ENCODE peak calls at places on chromosomes 12 and 14, in four cellular contexts. O is HepG2, M is H1, Z is GM12878. Y is an unnamed sample.

GRCh38 chr12:109888179-109889020 is 8.1 kb upstream of the GLTP start:
- DNase-seq in O (no peak), M (no peak), Z (peak), Y (no peak)

GRCh38 chr12:108842364-108842763 is 15.0 kb downstream of the SSH1 start:
- DNase-seq in O (no peak), M (no peak), Z (no peak), Y (no peak)

GRCh38 chr14:104735830-104736642 is 12.0 kb downstream of the ADSS1 start:
- DNase-seq in O (peak), M (no peak), Z (no peak), Y (no peak)

GRCh38 chr12:31369712-31370521 is 44.0 kb upstream of the SINHCAF start:
- DNase-seq in O (peak), M (no peak), Z (no peak), Y (peak)

GRCh38 chr12:127548123-127548553 is 718.8 kb upstream of the TMEM132C start:
- DNase-seq in O (no peak), M (no peak), Z (no peak), Y (peak)

GRCh38 chr12:66648336-66648735 is 30.5 kb downstream of the GRIP1 start:
- DNase-seq in O (peak), M (no peak), Z (no peak), Y (no peak)

GRCh38 chr12:95351745-95352144 is 122.2 kb upstream of the METAP2 start:
- DNase-seq in O (peak), M (no peak), Z (no peak), Y (no peak)

GRCh38 chr14:83071888-83072501 is 1538.3 kb upstream of the SEL1L start:
- DNase-seq in O (peak), M (no peak), Z (peak), Y (no peak)

GRCh38 chr12:122615780-122616179 is 87.4 kb downstream of the HCAR2 start:
- DNase-seq in O (no peak), M (no peak), Z (no peak), Y (no peak)

GRCh38 chr12:10101042-10101579 is 2.3 kb upstream of the CLEC1A start:
- DNase-seq in O (no peak), M (no peak), Z (no peak), Y (no peak)

GRCh38 chr12:98198261-98198982 is 317.0 kb upstream of the TMPO start:
- DNase-seq in O (no peak), M (no peak), Z (no peak), Y (no peak)

GRCh38 chr14:75578099-75578785 is at the start of gene FLVCR2:
- DNase-seq in O (peak), M (peak), Z (no peak), Y (no peak)

GRCh38 chr12:48002773-48003218 is 1.5 kb downstream of the COL2A1 start:
- DNase-seq in O (no peak), M (peak), Z (no peak), Y (no peak)

GRCh38 chr12:24838531-24838950 is 110.4 kb downstream of the BCAT1 start:
- DNase-seq in O (no peak), M (no peak), Z (peak), Y (no peak)

GRCh38 chr12:49838973-49839633 is 3.8 kb downstream of the BCDIN3D start:
- DNase-seq in O (peak), M (no peak), Z (no peak), Y (no peak)

GRCh38 chr12:5096241-5096880 is 52.7 kb downstream of the KCNA5 start:
- DNase-seq in O (no peak), M (no peak), Z (no peak), Y (no peak)

GRCh38 chr12:107847830-107848229 is 73.3 kb downstream of the ASCL4 start:
- DNase-seq in O (no peak), M (no peak), Z (no peak), Y (no peak)

GRCh38 chr12:33663000-33663654 is 223.5 kb upstream of the SYT10 start:
- DNase-seq in O (no peak), M (no peak), Z (no peak), Y (no peak)

GRCh38 chr14:26917086-26917485 is 319.3 kb upstream of the NOVA1 start:
- DNase-seq in O (peak), M (no peak), Z (no peak), Y (no peak)

GRCh38 chr12:127192391-127192790 is 1074.6 kb upstream of the TMEM132C start:
- DNase-seq in O (no peak), M (no peak), Z (no peak), Y (no peak)

GRCh38 chr12:32139064-32139421 is 32.4 kb downstream of the BICD1 start:
- DNase-seq in O (no peak), M (no peak), Z (peak), Y (no peak)

GRCh38 chr14:44941591-44941990 is 20.2 kb downstream of the KLHL28 start:
- DNase-seq in O (no peak), M (no peak), Z (no peak), Y (no peak)

DNA sequence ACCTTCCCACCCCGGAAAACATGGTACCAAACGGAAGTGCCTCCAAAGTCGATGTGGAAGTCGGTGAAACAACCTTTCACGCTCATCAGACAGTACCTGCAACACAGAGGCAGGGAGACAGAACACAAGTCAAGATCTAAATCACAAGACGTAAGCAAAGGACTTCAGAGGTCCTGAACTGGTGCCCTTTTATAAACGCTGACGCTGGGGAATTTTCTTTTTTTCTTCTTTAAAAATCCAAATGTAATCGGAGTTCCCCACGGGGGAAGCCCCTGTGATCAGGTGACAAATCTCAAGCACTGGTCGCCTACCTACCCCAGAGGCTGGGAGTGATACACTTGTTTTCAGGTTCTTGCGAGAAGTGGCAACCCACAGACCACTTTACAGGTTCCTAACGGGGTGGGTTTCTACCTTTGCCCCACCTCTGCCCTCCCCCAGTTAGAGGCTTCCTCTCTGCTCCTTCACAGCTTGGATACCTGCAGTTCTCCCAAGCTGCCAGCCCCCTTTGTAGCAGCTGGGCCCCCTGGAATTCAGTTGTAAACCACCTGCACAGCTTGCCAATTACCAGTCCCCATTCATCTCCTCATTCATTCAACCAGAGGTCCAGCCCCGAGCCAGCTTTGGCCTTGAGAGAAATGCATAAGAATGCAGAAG is 46.2 kb downstream of the KDM2B start:
- DNase-seq in O (no peak), M (peak), Z (no peak), Y (peak)
- H3K9ac ChIP-seq in O (no peak), M (no peak), Z (peak), Y (peak)

DNA sequence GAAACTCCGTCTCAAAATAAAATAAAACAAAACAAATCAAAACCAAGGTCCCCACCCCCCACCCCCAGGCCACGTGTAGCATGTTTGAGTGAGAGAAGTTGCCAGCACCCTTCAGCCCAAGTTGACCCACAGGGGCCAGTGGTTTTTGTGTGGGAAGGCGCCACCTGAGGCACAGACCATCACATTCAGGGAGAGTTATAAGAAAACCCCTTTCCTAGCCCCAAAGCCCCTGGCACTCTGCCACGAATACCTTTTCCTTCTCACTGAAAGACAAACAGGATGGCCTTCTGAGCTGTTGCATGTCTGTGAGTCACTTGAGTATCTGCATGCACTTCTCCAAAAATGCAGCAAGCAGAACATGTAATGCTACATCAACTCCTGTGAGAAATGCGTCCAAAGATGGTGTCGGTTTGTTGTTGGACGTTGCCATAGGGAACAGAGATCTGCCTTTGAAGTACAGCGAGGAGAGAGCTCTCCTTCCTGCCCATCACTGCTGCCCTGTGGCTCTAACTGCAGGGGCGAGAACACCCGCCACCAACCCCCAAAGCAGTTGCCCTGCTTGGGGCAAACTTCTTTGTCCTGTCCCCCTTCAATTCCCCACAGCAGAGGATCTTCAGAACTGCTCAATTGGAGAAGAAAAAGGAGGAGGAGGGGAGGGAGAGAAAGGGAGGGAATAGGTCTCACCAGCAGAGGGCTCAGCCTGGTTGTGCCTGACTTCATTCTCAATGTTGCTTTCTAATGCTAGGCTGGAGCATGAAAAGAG is 2.7 kb upstream of the TRAF3 start:
- DNase-seq in O (peak), M (peak), Z (peak), Y (peak)
- TF ChIP-seq SUZ12 in O (no peak), M (no peak), Z (no peak), Y (no peak)

DNA sequence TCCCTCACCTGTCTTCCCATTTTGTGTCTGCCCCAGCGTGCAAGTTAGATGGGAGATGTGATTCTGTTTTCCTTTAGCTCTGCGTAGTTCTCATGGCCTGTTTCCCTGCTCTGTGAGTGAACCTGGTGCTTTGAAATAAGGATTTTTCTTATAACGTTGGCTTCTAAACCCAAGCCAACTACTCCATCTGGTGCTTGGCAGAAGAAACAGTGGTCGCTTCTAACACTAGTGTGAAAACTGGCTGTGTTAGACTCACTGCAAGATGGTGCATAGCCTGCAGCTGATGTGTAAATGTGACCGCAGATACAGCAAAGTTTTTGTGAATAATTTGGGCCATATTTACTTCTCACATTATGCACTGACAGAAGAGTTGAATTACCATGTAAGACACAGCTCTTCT is 12.2 kb downstream of the GTF2H3 start:
- DNase-seq in O (no peak), M (no peak), Z (no peak), Y (no peak)
- H3K9ac ChIP-seq in O (no peak), M (no peak), Z (no peak), Y (no peak)

DNA sequence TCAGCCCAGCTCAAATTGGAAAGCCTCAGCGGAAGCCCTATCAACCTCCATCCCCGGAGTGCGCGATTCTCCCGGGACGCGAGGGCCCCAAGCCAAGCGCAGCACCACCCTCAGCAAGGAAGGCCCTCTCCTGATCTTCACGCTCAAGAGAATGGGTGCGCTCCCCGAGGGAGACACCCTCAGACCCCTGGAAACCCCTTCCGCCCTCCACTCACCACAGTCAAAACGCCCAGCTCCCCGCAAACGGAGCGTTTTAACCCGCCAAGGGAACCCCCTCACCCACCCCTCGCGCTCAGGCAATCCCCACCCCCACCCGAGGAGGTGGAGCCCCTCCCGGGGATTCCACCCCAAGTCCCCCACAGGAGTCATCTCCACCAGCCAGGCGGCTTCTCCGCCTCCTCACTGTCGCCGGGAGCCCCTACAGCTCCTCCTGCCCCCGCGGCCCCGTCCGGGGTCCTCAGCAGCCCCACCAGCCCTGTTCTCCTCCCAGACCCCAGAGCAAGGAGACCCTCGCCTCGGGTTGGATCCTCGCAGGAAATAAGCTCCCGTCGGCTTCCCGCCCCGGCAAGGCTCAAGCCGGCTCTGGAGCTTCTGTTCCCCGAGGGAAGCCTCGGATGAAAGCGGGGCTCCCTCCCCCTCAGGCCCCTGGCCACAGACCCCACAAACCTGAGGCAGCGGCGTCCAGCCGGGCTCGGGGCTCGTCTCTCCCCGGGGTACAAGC is 507 bp downstream of the BAZ2A start:
- DNase-seq in O (no peak), M (peak), Z (no peak), Y (no peak)
- TF ChIP-seq SUZ12 in O (no peak), M (peak), Z (no peak), Y (no peak)